ENCODE peak calls at places on chromosome 10, in five cellular contexts. M is AG04450; F is stimulated activated CD4-positive, alpha-beta T cell treated with anti-CD3 and anti-CD28 coated beads, Interleukin-1b, Interleukin-23, amount 100 ng/mL, for 4 hours; Z is erythroblast; D is hippocampal formation. K is an unnamed sample.
A peak's percentile ranks its signal among the peaks of the same experiment; 100 is the strongest.

GRCh38 chr10:89466599-89467035 is 52.2 kb downstream of the IFIT5 start:
- DNase-seq in M (no peak), F (no peak), Z (no peak), D (no peak), K (no peak)

GRCh38 chr10:42242135-42242805 is 396.1 kb downstream of the ZNF33B start:
- DNase-seq in M (no peak), F (no peak), Z (no peak), D (no peak), K (no peak)

GRCh38 chr10:23918090-23918704 is 290.7 kb upstream of the KIAA1217 start:
- DNase-seq in M (no peak), F (no peak), Z (no peak), D (no peak), K (no peak)

GRCh38 chr10:4470231-4470840 is 355.7 kb upstream of the AKR1E2 start:
- DNase-seq in M (peak; percentile 65), F (no peak), Z (no peak), D (no peak), K (peak; percentile 17)

GRCh38 chr10:133299738-133300137 is 8.9 kb downstream of the TUBGCP2 start:
- DNase-seq in M (no peak), F (no peak), Z (no peak), D (no peak), K (no peak)

GRCh38 chr10:23968296-23968695 is 240.6 kb upstream of the KIAA1217 start:
- DNase-seq in M (no peak), F (no peak), Z (no peak), D (no peak), K (no peak)

GRCh38 chr10:70672993-70673928 is 955 bp downstream of the ADAMTS14 start:
- DNase-seq in M (peak; percentile 72), F (no peak), Z (no peak), D (no peak), K (peak; percentile 71)

GRCh38 chr10:100826983-100827818 is 81.8 kb downstream of the PAX2 start:
- DNase-seq in M (no peak), F (no peak), Z (no peak), D (no peak), K (no peak)

GRCh38 chr10:8453587-8453986 is 399.1 kb downstream of the GATA3 start:
- DNase-seq in M (no peak), F (no peak), Z (no peak), D (no peak), K (peak; percentile 11)

GRCh38 chr10:115956225-115957009 is 316.6 kb downstream of the GFRA1 start:
- DNase-seq in M (no peak), F (no peak), Z (no peak), D (no peak), K (no peak)

GRCh38 chr10:119651514-119652327 is 541 bp downstream of the BAG3 start:
- DNase-seq in M (no peak), F (peak; percentile 18), Z (peak; percentile 74), D (no peak), K (no peak)

GRCh38 chr10:14852236-14852635 is 14.1 kb downstream of the HSPA14 start:
- DNase-seq in M (no peak), F (no peak), Z (no peak), D (no peak), K (no peak)

GRCh38 chr10:15158972-15159371 is 9.5 kb downstream of the NMT2 start:
- DNase-seq in M (no peak), F (no peak), Z (no peak), D (no peak), K (no peak)

GRCh38 chr10:102523250-102524029 is 19.7 kb downstream of the SUFU start:
- DNase-seq in M (peak; percentile 21), F (no peak), Z (no peak), D (no peak), K (peak; percentile 80)

GRCh38 chr10:5453749-5454489 is 41.6 kb downstream of the NET1 start:
- DNase-seq in M (no peak), F (no peak), Z (no peak), D (no peak), K (no peak)

GRCh38 chr10:79928028-79928583 is 20.8 kb downstream of the SFTPD start:
- DNase-seq in M (no peak), F (no peak), Z (no peak), D (no peak), K (no peak)

GRCh38 chr10:42988517-42989395 is 88.1 kb upstream of the RET start:
- DNase-seq in M (no peak), F (no peak), Z (no peak), D (no peak), K (no peak)

GRCh38 chr10:101441539-101442455 is 87.8 kb downstream of the BTRC start:
- DNase-seq in M (peak; percentile 30), F (no peak), Z (peak; percentile 90), D (peak; percentile 19), K (peak; percentile 33)

GRCh38 chr10:128059266-128059850 is 66.9 kb downstream of the MKI67 start:
- DNase-seq in M (no peak), F (no peak), Z (no peak), D (no peak), K (no peak)

GRCh38 chr10:119346063-119346835 is 138.9 kb downstream of the GRK5 start:
- DNase-seq in M (no peak), F (no peak), Z (no peak), D (no peak), K (no peak)

GRCh38 chr10:99941942-99942835 is 67.6 kb downstream of the DNMBP start:
- DNase-seq in M (no peak), F (no peak), Z (no peak), D (no peak), K (no peak)

GRCh38 chr10:56537984-56538383 is 176.9 kb upstream of the ZWINT start:
- DNase-seq in M (no peak), F (no peak), Z (no peak), D (no peak), K (no peak)

GRCh38 chr10:48693206-48693605 is 8.5 kb downstream of the WDFY4 start:
- DNase-seq in M (no peak), F (no peak), Z (no peak), D (no peak), K (no peak)

GRCh38 chr10:4249841-4250496 is 465.0 kb upstream of the KLF6 start:
- DNase-seq in M (no peak), F (no peak), Z (no peak), D (no peak), K (no peak)

GRCh38 chr10:70552585-70552984 is 50.0 kb downstream of the PRF1 start:
- DNase-seq in M (peak; percentile 10), F (no peak), Z (no peak), D (no peak), K (no peak)

GRCh38 chr10:101085846-101086245 is 24.1 kb downstream of the KAZALD1 start:
- DNase-seq in M (no peak), F (no peak), Z (no peak), D (no peak), K (no peak)

GRCh38 chr10:35523670-35524225 is 81.4 kb upstream of the GJD4 start:
- DNase-seq in M (no peak), F (no peak), Z (no peak), D (no peak), K (no peak)

GRCh38 chr10:132211246-132211645 is 24.5 kb downstream of the DPYSL4 start:
- DNase-seq in M (no peak), F (no peak), Z (no peak), D (no peak), K (no peak)

GRCh38 chr10:3570855-3571266 is 214.1 kb downstream of the KLF6 start:
- DNase-seq in M (no peak), F (no peak), Z (no peak), D (no peak), K (no peak)

GRCh38 chr10:46525177-46525823 is 31.2 kb downstream of the GPRIN2 start:
- DNase-seq in M (peak; percentile 53), F (no peak), Z (peak; percentile 55), D (no peak), K (no peak)

GRCh38 chr10:112775892-112776679 is 174.0 kb upstream of the TCF7L2 start:
- DNase-seq in M (no peak), F (no peak), Z (no peak), D (no peak), K (no peak)

GRCh38 chr10:71838264-71839211 is 12.5 kb downstream of the PSAP start:
- DNase-seq in M (no peak), F (no peak), Z (peak; percentile 47), D (no peak), K (no peak)

GRCh38 chr10:77532068-77532467 is 105.5 kb downstream of the KCNMA1 start:
- DNase-seq in M (peak; percentile 68), F (no peak), Z (no peak), D (no peak), K (peak; percentile 75)